ENCODE peak calls at places on chromosomes 4 and X, in six cellular contexts. J is endodermal cell, L is psoas muscle, Y is hepatocyte, X is sigmoid colon, M is endothelial cell of umbilical vein. N is an unnamed sample.

GRCh38 chr4:3514221-3514780 is 17.9 kb downstream of the LRPAP1 start:
- DNase-seq in L (peak; percentile 38), J (no peak), X (no peak), M (no peak), Y (no peak), N (no peak)

GRCh38 chr4:141140271-141141205 is 7.3 kb upstream of the RNF150 start:
- DNase-seq in J (no peak), M (no peak), Y (no peak), L (no peak), X (no peak), N (no peak)

GRCh38 chrX:15751160-15751819 is 13.2 kb downstream of the CA5B start:
- DNase-seq in L (no peak), M (peak; percentile 34), X (no peak), Y (peak; percentile 31), J (no peak), N (peak; percentile 28)

GRCh38 chr4:129064717-129065116 is 28.6 kb downstream of the SCLT1 start:
- DNase-seq in M (no peak), X (no peak), J (no peak), L (no peak), Y (no peak), N (no peak)

GRCh38 chr4:81412941-81413488 is 58.7 kb downstream of the RASGEF1B start:
- DNase-seq in L (no peak), Y (no peak), X (no peak), M (no peak), J (no peak), N (no peak)

GRCh38 chr4:119666653-119667091 is 38.1 kb upstream of the PDE5A start:
- DNase-seq in Y (no peak), J (no peak), L (no peak), X (no peak), M (no peak), N (no peak)

GRCh38 chr4:53614616-53615015 is 23.3 kb upstream of the LNX1 start:
- DNase-seq in X (no peak), L (no peak), Y (peak; percentile 48), M (no peak), J (peak; percentile 74), N (peak; percentile 39)

GRCh38 chrX:13647709-13648212 is 5.2 kb upstream of the TCEANC start:
- DNase-seq in L (no peak), X (peak; percentile 73), J (no peak), Y (peak; percentile 77), M (peak; percentile 64), N (peak; percentile 93)

GRCh38 chr4:28565434-28565833 is 1704.8 kb downstream of the STIM2 start:
- DNase-seq in M (no peak), L (no peak), J (no peak), X (no peak), Y (no peak), N (no peak)

GRCh38 chrX:154791951-154792350 is 13.3 kb downstream of the MPP1 start:
- DNase-seq in J (no peak), Y (no peak), X (no peak), M (no peak), L (no peak), N (peak; percentile 15)

GRCh38 chrX:119638725-119639471 is 32.7 kb upstream of the NKRF start:
- DNase-seq in L (no peak), J (no peak), X (no peak), M (no peak), Y (no peak), N (no peak)

DNA sequence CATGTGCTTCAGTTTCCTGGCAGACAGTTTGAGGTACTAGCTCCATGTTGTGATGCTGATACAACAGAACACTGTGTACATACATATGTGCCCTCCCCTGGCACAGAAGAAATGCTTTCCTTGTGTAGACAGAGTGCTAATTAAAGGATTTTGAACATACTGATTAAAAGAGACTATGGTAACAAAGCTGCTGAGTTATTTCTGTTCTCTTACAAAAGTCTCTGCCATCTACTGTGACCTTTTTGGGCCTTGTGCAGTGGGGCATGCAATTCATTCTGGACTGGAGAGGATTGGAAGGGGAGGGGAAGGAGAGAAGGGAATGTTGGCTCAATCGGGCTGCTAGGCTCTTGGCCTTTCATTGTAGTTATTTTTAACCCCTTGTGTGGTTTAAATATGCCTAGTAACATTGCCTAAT is 6.0 kb downstream of the PDLIM5 start:
- DNase-seq in M (peak; percentile 44), Y (no peak), L (peak; percentile 71), J (no peak), X (no peak), N (no peak)
- H3K4me1 ChIP-seq in M (peaks cover 44% of the 10 kb centered on the region), Y (peaks cover 35% of the 10 kb centered on the region), L (peaks cover 34% of the 10 kb centered on the region), J (no peaks in the 10 kb centered on the region), X (peaks cover 80% of the 10 kb centered on the region), N (peaks cover 10% of the 10 kb centered on the region)

GRCh38 chr4:145131848-145132247 is 33.7 kb downstream of the ABCE1 start:
- DNase-seq in Y (no peak), M (no peak), J (no peak), L (no peak), X (no peak), N (no peak)
- H3K4me1 ChIP-seq in Y (no peaks in the 10 kb centered on the region), M (peaks cover 16% of the 10 kb centered on the region), J (no peaks in the 10 kb centered on the region), L (no peaks in the 10 kb centered on the region), X (peaks cover 14% of the 10 kb centered on the region), N (peaks cover 4% of the 10 kb centered on the region)

GRCh38 chrX:105610401-105610800 is 211.9 kb upstream of the NRK start:
- DNase-seq in M (no peak), Y (no peak), J (no peak), X (no peak), L (no peak), N (no peak)
- H3K4me1 ChIP-seq in M (no peaks in the 10 kb centered on the region), Y (no peaks in the 10 kb centered on the region), J (no peaks in the 10 kb centered on the region), X (no peaks in the 10 kb centered on the region), L (peaks cover 14% of the 10 kb centered on the region), N (no peaks in the 10 kb centered on the region)

GRCh38 chr4:106652095-106652494 is 283.5 kb upstream of the GIMD1 start:
- DNase-seq in J (no peak), X (no peak), Y (no peak), L (no peak), M (no peak), N (no peak)
- H3K4me1 ChIP-seq in J (no peaks in the 10 kb centered on the region), X (no peaks in the 10 kb centered on the region), Y (no peaks in the 10 kb centered on the region), L (no peaks in the 10 kb centered on the region), M (no peaks in the 10 kb centered on the region), N (no peaks in the 10 kb centered on the region)

GRCh38 chr4:165328101-165328425 is 594 bp downstream of the MSMO1 start:
- DNase-seq in J (no peak), X (no peak), M (no peak), L (no peak), Y (no peak), N (no peak)
- H3K4me1 ChIP-seq in J (peaks cover 7% of the 10 kb centered on the region), X (peaks cover 17% of the 10 kb centered on the region), M (peaks cover 64% of the 10 kb centered on the region), L (peaks cover 10% of the 10 kb centered on the region), Y (peaks cover 16% of the 10 kb centered on the region), N (peaks cover 13% of the 10 kb centered on the region)

DNA sequence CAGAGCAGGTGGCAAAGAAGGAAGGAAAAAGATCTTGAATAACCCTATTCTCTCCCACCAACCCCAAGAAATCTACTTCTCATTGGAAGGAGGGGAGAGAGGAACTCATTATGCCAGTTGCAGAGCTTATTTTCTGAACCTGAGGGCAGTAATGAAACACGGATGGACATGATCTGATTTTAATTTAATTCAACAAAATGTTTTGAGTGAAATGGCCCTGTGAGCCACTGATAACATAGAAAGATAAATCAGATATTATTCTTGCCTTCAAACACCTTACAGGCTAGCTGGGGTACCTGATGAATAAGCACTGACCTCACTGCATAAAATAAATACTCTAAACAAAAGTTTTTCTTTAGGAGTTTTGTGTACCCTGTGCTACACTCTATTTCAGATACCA is 30.3 kb downstream of the DAPP1 start:
- DNase-seq in Y (no peak), M (no peak), X (no peak), J (no peak), L (no peak), N (no peak)
- H3K4me1 ChIP-seq in Y (no peaks in the 10 kb centered on the region), M (no peaks in the 10 kb centered on the region), X (peaks cover 10% of the 10 kb centered on the region), J (no peaks in the 10 kb centered on the region), L (no peaks in the 10 kb centered on the region), N (no peaks in the 10 kb centered on the region)

DNA sequence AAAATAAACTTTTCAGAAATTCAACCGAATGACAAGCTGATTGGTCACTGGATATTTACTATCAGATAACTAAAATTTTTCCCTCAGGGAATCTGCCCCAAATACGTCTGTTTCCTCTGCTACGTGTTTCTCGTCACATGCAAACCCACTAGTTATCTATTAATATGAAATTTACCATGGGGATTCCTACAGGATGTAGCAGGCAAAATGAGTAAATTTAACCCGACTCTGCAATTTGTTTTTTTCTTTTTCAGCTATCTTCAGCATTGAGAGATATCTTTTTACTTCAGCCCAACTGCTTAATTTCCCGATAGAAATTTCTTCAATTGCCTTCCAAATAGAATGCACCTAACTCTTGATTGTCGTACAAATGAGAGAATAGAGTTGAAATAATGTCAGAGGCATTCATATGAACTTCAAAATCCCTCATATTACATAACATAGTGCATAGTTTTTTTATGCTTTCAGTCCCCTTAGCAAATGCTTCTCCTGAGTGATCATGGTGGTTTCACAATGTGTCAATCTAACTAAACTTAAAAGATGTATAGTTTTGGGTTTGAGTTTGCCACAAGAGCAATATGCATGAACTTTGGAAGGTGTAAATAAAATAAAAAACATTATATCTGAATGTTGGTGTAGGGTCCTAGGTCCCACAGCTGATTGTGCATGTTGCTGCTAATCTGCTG is 913.1 kb upstream of the GRIA3 start:
- DNase-seq in L (no peak), J (no peak), M (no peak), X (no peak), Y (no peak), N (no peak)
- H3K4me1 ChIP-seq in L (no peaks in the 10 kb centered on the region), J (no peaks in the 10 kb centered on the region), M (no peaks in the 10 kb centered on the region), X (no peaks in the 10 kb centered on the region), Y (no peaks in the 10 kb centered on the region), N (no peaks in the 10 kb centered on the region)